ENCODE peak calls at places on chromosome 3, in eight cellular contexts. H is A549, S is sigmoid colon, M is HCT116, B is GM12878, U is ovary, D is testis, T is stomach. A is an unnamed sample. For H3K4me1, the result is how much of the 10 kb centered on the place peaks cover.

GRCh38 chr3:29427266-29428103 is 146.6 kb downstream of the RBMS3 start:
- DNase-seq in T (no peak), U (no peak), H (no peak), M (no peak), D (no peak), B (no peak), S (peak), A (peak)

GRCh38 chr3:65894679-65895078 is 144.0 kb downstream of the MAGI1 start:
- DNase-seq in S (no peak), H (no peak), B (no peak), T (no peak), M (no peak), U (no peak), D (no peak), A (no peak)

GRCh38 chr3:182683335-182684257 is 109.7 kb upstream of the ATP11B start:
- DNase-seq in D (peak), M (peak), S (no peak), T (peak), B (peak), U (peak), H (peak), A (no peak)

GRCh38 chr3:157816296-157816695 is 289.9 kb downstream of the SHOX2 start:
- DNase-seq in S (no peak), D (no peak), M (no peak), T (no peak), U (no peak), B (no peak), H (no peak), A (no peak)

GRCh38 chr3:14234197-14235002 is 55.8 kb downstream of the LSM3 start:
- DNase-seq in H (no peak), T (peak), D (peak), B (no peak), U (no peak), M (no peak), S (no peak), A (peak)

GRCh38 chr3:194481103-194481502 is 5.7 kb downstream of the ATP13A3 start:
- DNase-seq in H (no peak), U (no peak), S (no peak), D (no peak), T (no peak), M (no peak), B (no peak), A (no peak)

GRCh38 chr3:195895900-195896360 is 12.4 kb downstream of the TNK2 start:
- DNase-seq in U (peak), S (peak), M (no peak), D (peak), H (peak), T (peak), B (no peak), A (peak)

GRCh38 chr3:79824166-79824565 is 56.4 kb upstream of the ROBO1 start:
- DNase-seq in B (no peak), H (no peak), U (no peak), D (no peak), M (no peak), S (no peak), T (no peak), A (peak)

GRCh38 chr3:51045006-51045405 is 340.1 kb upstream of the MANF start:
- DNase-seq in B (no peak), M (no peak), H (no peak), U (no peak), S (no peak), D (no peak), T (no peak), A (no peak)

GRCh38 chr3:15495461-15496340 is 25.8 kb downstream of the COLQ start:
- DNase-seq in S (no peak), H (no peak), B (no peak), D (peak), M (no peak), U (no peak), T (no peak), A (no peak)

GRCh38 chr3:161349529-161350278 is 21.6 kb downstream of the SPTSSB start:
- DNase-seq in S (no peak), T (no peak), U (no peak), H (peak), D (no peak), M (peak), B (no peak), A (no peak)

GRCh38 chr3:33331414-33331813 is 54.2 kb downstream of the FBXL2 start:
- DNase-seq in B (no peak), S (no peak), D (no peak), T (no peak), U (no peak), H (no peak), M (no peak), A (no peak)

GRCh38 chr3:14570089-14570488 is 29.9 kb upstream of the GRIP2 start:
- DNase-seq in T (no peak), D (no peak), M (no peak), U (no peak), B (no peak), S (no peak), H (no peak), A (no peak)

GRCh38 chr3:131543714-131544113 is 40.9 kb upstream of the MRPL3 start:
- DNase-seq in S (peak), D (peak), T (peak), B (no peak), U (peak), H (no peak), M (peak), A (peak)

GRCh38 chr3:159322322-159322939 is 520.6 kb downstream of the MFSD1 start:
- DNase-seq in T (no peak), M (peak), S (no peak), D (peak), B (no peak), H (peak), U (no peak), A (peak)

GRCh38 chr3:110027446-110027845 is 690.1 kb upstream of the DPPA4 start:
- DNase-seq in S (no peak), T (no peak), D (no peak), B (no peak), H (no peak), U (no peak), M (peak), A (no peak)

GRCh38 chr3:155853214-155854146 is 747 bp downstream of the SLC33A1 start:
- DNase-seq in D (peak), M (no peak), H (peak), S (peak), B (no peak), U (no peak), T (peak), A (peak)

GRCh38 chr3:177377166-177377565 is 179.9 kb upstream of the TBL1XR1 start:
- DNase-seq in M (no peak), B (no peak), D (no peak), T (peak), U (no peak), H (no peak), S (no peak), A (no peak)

GRCh38 chr3:19154693-19155250 is 6.5 kb downstream of the KCNH8 start:
- DNase-seq in B (no peak), T (no peak), U (no peak), M (no peak), H (no peak), D (no peak), S (no peak), A (no peak)
- H3K4me1 ChIP-seq in B (under half), T (under half), U (under half), M (under half), H (under half), D (under half), S (under half), A (under half)

GRCh38 chr3:31858439-31858838 is 122.6 kb downstream of the OSBPL10 start:
- DNase-seq in T (no peak), B (no peak), D (no peak), H (no peak), U (no peak), S (no peak), M (no peak), A (no peak)

GRCh38 chr3:31853580-31853979 is 127.5 kb downstream of the OSBPL10 start:
- DNase-seq in B (no peak), T (no peak), S (no peak), M (no peak), U (no peak), D (no peak), H (no peak), A (no peak)

GRCh38 chr3:31862861-31863260 is 118.2 kb downstream of the OSBPL10 start:
- DNase-seq in B (no peak), S (no peak), H (no peak), U (no peak), T (no peak), D (no peak), M (no peak), A (no peak)

GRCh38 chr3:31861839-31862238 is 119.2 kb downstream of the OSBPL10 start:
- DNase-seq in D (no peak), H (no peak), M (no peak), T (no peak), B (no peak), U (no peak), S (no peak), A (no peak)

DNA sequence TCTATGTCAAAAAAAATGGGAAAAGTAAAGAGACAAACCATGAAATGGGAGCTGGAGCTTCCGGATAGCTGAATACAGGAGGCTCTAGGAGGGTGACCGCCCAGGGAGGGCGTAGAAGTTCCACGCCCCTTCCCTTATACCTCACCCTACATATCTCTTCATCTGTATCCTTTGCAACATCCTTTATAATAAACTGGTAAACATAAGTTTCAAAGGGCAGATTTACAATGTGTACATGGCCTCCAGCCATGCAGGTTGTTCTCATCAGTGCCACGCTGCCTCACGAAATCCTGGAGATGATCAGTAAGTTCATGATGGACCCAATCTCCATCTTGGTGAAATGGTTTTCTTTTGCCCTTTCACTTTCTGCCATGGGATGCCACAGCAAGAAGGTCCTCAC is 121.8 kb downstream of the OSBPL10 start:
- DNase-seq in D (no peak), B (no peak), M (no peak), S (no peak), H (no peak), U (no peak), T (no peak), A (no peak)
- TF ChIP-seq POLR2A in D (no peak), B (no peak), M (no peak), S (no peak), H (no peak), U (no peak), T (no peak), A (no peak)

DNA sequence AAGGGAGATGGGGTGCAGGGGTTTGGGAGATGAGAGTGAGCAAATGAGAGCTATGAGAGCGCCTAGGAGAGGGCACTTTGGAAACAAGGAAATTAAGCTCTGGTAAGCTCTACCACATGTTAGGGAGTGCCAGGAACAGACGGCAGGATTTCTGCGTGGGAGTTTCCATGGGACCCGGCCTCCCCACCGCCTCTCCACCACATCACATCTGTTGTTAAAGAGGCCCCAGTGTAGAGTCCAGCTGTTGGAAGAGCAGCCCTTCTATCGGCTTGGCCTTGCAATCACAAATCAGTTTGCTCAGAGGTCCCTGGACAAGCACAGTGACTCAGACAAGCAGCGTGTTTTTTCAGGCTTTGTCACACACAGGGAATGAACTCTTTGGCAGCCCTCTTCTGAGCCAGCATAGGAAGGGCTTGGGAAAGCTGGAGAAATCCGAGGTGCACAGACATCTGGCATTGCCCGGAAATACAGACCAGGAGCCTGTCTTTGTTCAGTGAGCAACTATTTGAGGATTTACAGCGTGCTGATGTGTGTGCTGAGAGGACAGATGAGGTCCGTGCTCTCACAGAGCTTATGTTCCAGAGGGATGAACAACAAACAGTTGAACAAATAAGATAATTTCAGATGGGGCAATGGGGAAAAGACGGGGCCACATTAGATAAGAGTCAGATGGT is 370.6 kb upstream of the PROK2 start:
- DNase-seq in H (peak), D (peak), S (peak), M (no peak), B (no peak), T (peak), U (peak), A (peak)
- H3K27ac ChIP-seq in H (no peak), D (peak), S (peak), M (no peak), B (no peak), T (peak), U (peak), A (peak)

GRCh38 chr3:149579838-149580542 is 77.8 kb downstream of the WWTR1 start:
- DNase-seq in H (no peak), T (no peak), U (no peak), D (no peak), B (no peak), S (no peak), M (peak), A (no peak)
- H3K4me1 ChIP-seq in H (half or more), T (half or more), U (under half), D (under half), B (half or more), S (under half), M (half or more), A (half or more)

DNA sequence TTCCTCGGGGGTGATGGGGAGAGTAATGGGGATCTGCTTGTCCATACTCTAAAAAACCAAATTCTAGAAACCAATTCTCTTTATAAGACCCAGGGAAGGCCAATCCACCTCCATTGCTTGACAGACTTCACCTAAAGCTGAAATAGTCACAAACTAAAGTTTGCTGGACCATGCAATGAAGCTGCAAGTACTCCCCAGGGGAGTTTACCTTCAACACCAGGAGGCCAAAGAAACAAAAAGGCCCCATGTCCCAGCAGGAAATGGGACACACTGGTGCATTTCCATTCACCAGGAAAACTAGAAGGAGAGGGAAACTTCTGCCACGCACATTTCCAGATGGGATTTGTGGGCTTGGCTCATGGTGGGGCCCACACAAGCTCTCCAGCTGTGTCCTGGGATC is 237.8 kb upstream of the LRTM1 start:
- DNase-seq in T (no peak), U (no peak), M (no peak), S (no peak), B (no peak), D (no peak), H (no peak), A (no peak)
- TF ChIP-seq POLR2A in T (no peak), U (no peak), M (no peak), S (no peak), B (no peak), D (no peak), H (no peak), A (no peak)

GRCh38 chr3:53844262-53845102 is 1.7 kb downstream of the CHDH start:
- DNase-seq in U (no peak), S (no peak), T (peak), B (no peak), D (no peak), H (no peak), M (no peak), A (no peak)
- H3K27ac ChIP-seq in U (no peak), S (no peak), T (peak), B (peak), D (peak), H (no peak), M (peak), A (no peak)

GRCh38 chr3:132785292-132785691 is 63.1 kb upstream of the NPHP3 start:
- DNase-seq in H (no peak), B (no peak), T (no peak), M (no peak), D (no peak), S (no peak), U (no peak), A (no peak)
- H3K4me1 ChIP-seq in H (under half), B (under half), T (under half), M (under half), D (under half), S (under half), U (under half), A (under half)

DNA sequence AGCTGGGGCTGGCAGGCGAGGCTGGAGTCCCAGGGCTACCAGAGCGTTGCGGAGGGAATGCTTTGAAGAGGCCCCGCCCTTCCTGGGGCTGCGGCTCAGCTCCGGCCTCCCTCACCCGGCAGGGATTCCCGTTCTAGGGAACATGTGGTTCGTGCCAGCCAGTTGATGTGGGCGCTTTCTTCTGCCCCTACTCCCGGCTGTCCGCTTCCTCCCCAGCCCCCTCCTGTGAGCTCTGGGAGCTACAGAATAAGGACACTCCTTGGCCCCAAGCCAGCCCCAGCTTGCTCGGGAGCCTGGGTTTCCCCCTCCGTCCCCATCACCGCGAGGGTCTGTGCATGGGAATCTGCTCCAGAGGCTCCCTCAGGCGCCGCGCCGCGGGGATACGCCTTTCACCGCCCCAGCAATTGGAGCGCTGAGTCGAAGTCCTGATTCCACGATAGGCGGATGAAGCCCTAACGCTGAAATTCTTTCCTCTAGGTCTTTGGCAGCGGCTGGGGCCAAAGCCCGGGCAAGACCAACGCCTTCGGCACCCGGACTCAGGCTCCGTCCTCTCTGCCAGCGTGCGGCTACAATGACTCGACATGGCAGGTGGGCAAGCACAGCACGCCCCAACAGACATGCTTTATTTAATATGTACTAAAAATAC is 69.5 kb downstream of the KLF15 start:
- DNase-seq in U (peak), D (peak), S (peak), T (peak), M (peak), B (no peak), H (no peak), A (peak)
- TF ChIP-seq POLR2A in U (no peak), D (no peak), S (no peak), T (no peak), M (no peak), B (no peak), H (no peak), A (peak)

GRCh38 chr3:168801792-168802191 is 706.1 kb upstream of the GOLIM4 start:
- DNase-seq in S (no peak), U (no peak), H (no peak), B (no peak), M (no peak), D (no peak), T (no peak), A (no peak)
- H3K27ac ChIP-seq in S (no peak), U (no peak), H (no peak), B (no peak), M (no peak), D (no peak), T (no peak), A (no peak)

DNA sequence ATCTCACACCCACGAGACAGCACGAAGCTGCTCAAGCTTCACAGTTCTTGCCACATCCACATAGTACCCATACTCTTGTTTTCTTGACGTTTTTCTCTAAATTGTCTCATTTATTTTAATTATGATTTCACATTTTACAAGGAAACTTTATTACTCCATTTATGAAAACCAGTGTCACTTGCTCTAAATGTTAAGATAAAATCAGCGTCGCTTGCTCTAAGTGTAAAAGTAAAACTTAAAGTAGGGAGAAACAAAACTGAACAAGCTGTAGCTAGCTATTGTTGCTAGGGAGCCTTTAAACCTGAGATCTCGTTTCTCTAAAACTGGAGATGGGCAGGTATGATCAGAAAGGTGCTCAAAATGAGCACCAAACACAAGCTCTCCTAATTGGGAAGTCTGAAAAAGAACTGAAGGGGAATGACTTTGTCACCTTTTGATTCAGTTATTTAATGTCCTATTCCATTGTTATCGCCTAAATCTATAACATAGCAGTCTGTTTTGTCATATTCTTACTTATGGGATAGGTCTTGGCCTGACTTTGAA is 695 bp downstream of the IFT122 start:
- DNase-seq in B (no peak), M (no peak), D (no peak), U (no peak), S (no peak), H (no peak), T (no peak), A (no peak)
- H3K4me1 ChIP-seq in B (under half), M (under half), D (under half), U (under half), S (under half), H (under half), T (half or more), A (half or more)

A was measured in heart left ventricle.